ENCODE peak calls at places on chromosomes 13 and 19, in eight cellular contexts. F is head of caudate nucleus, X is prostate gland, H is substantia nigra, W is left colon, I is colonic mucosa, Y is Right ventricle myocardium superior, Z is A172. L is an unnamed sample.

GRCh38 chr19:3783660-3784584 is 2.3 kb downstream of the MATK start:
- DNase-seq in Z (no peak), H (no peak), X (no peak), W (no peak), F (no peak), Y (no peak), I (no peak), L (no peak)

GRCh38 chr13:75860935-75861334 is 224.8 kb downstream of the LMO7 start:
- DNase-seq in X (no peak), Y (no peak), W (no peak), H (no peak), F (no peak), I (no peak), Z (no peak), L (no peak)

GRCh38 chr19:9352505-9352904 is 10.3 kb upstream of the ZNF177 start:
- DNase-seq in Y (no peak), F (no peak), W (no peak), Z (no peak), X (no peak), H (no peak), I (no peak), L (no peak)

GRCh38 chr13:37107868-37108267 is 2.4 kb upstream of the CSNK1A1L start:
- DNase-seq in W (no peak), X (no peak), F (no peak), H (no peak), Y (no peak), Z (no peak), I (no peak), L (no peak)

GRCh38 chr13:98508280-98509074 is 68.4 kb downstream of the STK24 start:
- DNase-seq in Z (peak; percentile 42), X (no peak), W (no peak), I (no peak), F (no peak), H (no peak), Y (no peak), L (no peak)

GRCh38 chr19:28469544-28469943 is 743.4 kb downstream of the UQCRFS1 start:
- DNase-seq in I (no peak), Y (no peak), Z (no peak), W (no peak), X (no peak), F (no peak), H (no peak), L (no peak)

GRCh38 chr19:4338441-4339350 is at the start of gene STAP2:
- DNase-seq in Y (peak; percentile 32), H (no peak), W (peak; percentile 90), F (no peak), Z (peak; percentile 59), X (peak; percentile 85), I (peak; percentile 91), L (no peak)

GRCh38 chr19:10419646-10420443 is 493 bp upstream of the PDE4A start:
- DNase-seq in X (no peak), Z (peak; percentile 62), I (no peak), W (no peak), Y (no peak), H (no peak), F (peak; percentile 63), L (peak; percentile 60)

GRCh38 chr19:49497047-49497789 is 984 bp downstream of the RPS11 start:
- DNase-seq in H (no peak), Y (peak; percentile 83), W (peak; percentile 83), X (no peak), I (peak; percentile 85), F (peak; percentile 53), Z (peak; percentile 55), L (peak; percentile 61)

GRCh38 chr13:72716776-72717175 is 10.7 kb downstream of the MZT1 start:
- DNase-seq in X (no peak), H (no peak), Z (no peak), F (no peak), W (no peak), Y (no peak), I (no peak), L (no peak)

GRCh38 chr13:73585236-73585635 is 526.4 kb downstream of the KLF5 start:
- DNase-seq in I (no peak), Z (no peak), X (no peak), W (no peak), F (no peak), H (no peak), Y (no peak), L (no peak)

GRCh38 chr13:102591988-102592781 is 4.6 kb upstream of the TPP2 start:
- DNase-seq in W (peak; percentile 62), X (peak; percentile 35), H (peak; percentile 71), I (peak; percentile 87), Y (peak; percentile 87), F (peak; percentile 84), Z (peak; percentile 77), L (peak; percentile 88)

GRCh38 chr19:29679598-29680210 is 14.4 kb downstream of the PLEKHF1 start:
- DNase-seq in W (no peak), X (no peak), I (no peak), Z (no peak), Y (no peak), H (no peak), F (no peak), L (no peak)

GRCh38 chr19:33273881-33274662 is 28.3 kb downstream of the CEBPA start:
- DNase-seq in X (peak; percentile 77), H (no peak), W (peak; percentile 88), Y (peak; percentile 52), F (peak; percentile 53), Z (peak; percentile 48), I (peak; percentile 84), L (peak; percentile 46)